ENCODE peak calls at places on chromosomes 11 and 22, in eight cellular contexts. B, Z, F, G, M, A, T and O are unnamed samples.

GRCh38 chr11:60570970-60571369 is 55.8 kb downstream of the MS4A13 start:
- DNase-seq in T (no peak), M (no peak), B (no peak), A (no peak), F (no peak), Z (no peak), G (no peak), O (peak; percentile 35)

GRCh38 chr11:85798361-85798760 is 12.6 kb downstream of the SYTL2 start:
- DNase-seq in M (no peak), G (no peak), B (no peak), T (no peak), F (no peak), A (no peak), Z (no peak), O (no peak)

GRCh38 chr22:36413022-36413770 is 25.4 kb upstream of the MYH9 start:
- DNase-seq in M (peak; percentile 48), G (no peak), F (no peak), Z (peak; percentile 59), B (no peak), A (no peak), T (no peak), O (no peak)

GRCh38 chr11:33742249-33742851 is 6.1 kb upstream of the CD59 start:
- DNase-seq in B (no peak), T (no peak), M (no peak), F (no peak), Z (peak; percentile 37), G (no peak), A (no peak), O (peak; percentile 42)

GRCh38 chr11:16745950-16746349 is 7.5 kb downstream of the C11orf58 start:
- DNase-seq in M (no peak), Z (no peak), T (no peak), F (no peak), B (no peak), A (no peak), G (no peak), O (no peak)

GRCh38 chr22:37639771-37640590 is 512 bp downstream of the SH3BP1 start:
- DNase-seq in Z (no peak), M (no peak), F (no peak), B (peak; percentile 50), T (no peak), G (no peak), A (no peak), O (peak; percentile 38)

GRCh38 chr11:35526370-35526792 is 965 bp upstream of the PAMR1 start:
- DNase-seq in G (no peak), M (no peak), T (no peak), A (no peak), F (no peak), Z (no peak), B (peak; percentile 39), O (no peak)

GRCh38 chr11:30914143-30914762 is 328.1 kb upstream of the MPPED2 start:
- DNase-seq in M (peak; percentile 85), T (peak; percentile 49), B (peak; percentile 88), A (peak; percentile 56), F (peak; percentile 48), Z (peak; percentile 43), G (peak; percentile 14), O (peak; percentile 48)

GRCh38 chr11:25515576-25515975 is 816.4 kb upstream of the ANO3 start:
- DNase-seq in T (no peak), M (no peak), B (no peak), A (no peak), G (no peak), F (no peak), Z (no peak), O (no peak)
- TF ChIP-seq CTCF in T (no peak), M (no peak), B (no peak), A (no peak), G (no peak), F (no peak), Z (no peak), O (no peak)

GRCh38 chr22:24883426-24883825 is 63.1 kb downstream of the LHFPL7 start:
- DNase-seq in M (no peak), Z (no peak), F (no peak), T (no peak), B (no peak), A (no peak), G (no peak), O (no peak)

GRCh38 chr22:24887260-24887659 is 59.2 kb downstream of the LHFPL7 start:
- DNase-seq in G (no peak), M (no peak), T (no peak), Z (no peak), A (no peak), B (no peak), F (no peak), O (no peak)
- TF ChIP-seq CTCF in G (no peak), M (no peak), T (no peak), Z (no peak), A (no peak), B (no peak), F (no peak), O (no peak)

GRCh38 chr11:70420496-70420895 is 22.2 kb downstream of the CTTN start:
- DNase-seq in G (no peak), B (no peak), T (no peak), M (no peak), A (no peak), Z (no peak), F (no peak), O (no peak)

GRCh38 chr11:70419307-70420007 is 21.1 kb downstream of the CTTN start:
- DNase-seq in T (no peak), M (no peak), B (no peak), G (no peak), A (no peak), F (no peak), Z (no peak), O (no peak)

GRCh38 chr11:70420008-70420464 is 21.7 kb downstream of the CTTN start:
- DNase-seq in T (no peak), G (no peak), Z (no peak), M (no peak), B (no peak), A (no peak), F (no peak), O (no peak)

GRCh38 chr11:70422692-70423522 is 24.6 kb downstream of the CTTN start:
- DNase-seq in F (no peak), M (no peak), B (no peak), Z (no peak), A (no peak), G (no peak), T (no peak), O (no peak)

GRCh38 chr11:70421123-70421522 is 22.8 kb downstream of the CTTN start:
- DNase-seq in A (no peak), T (no peak), B (no peak), M (no peak), F (no peak), G (no peak), Z (no peak), O (no peak)
- TF ChIP-seq CTCF in A (no peak), T (no peak), B (no peak), M (no peak), F (no peak), G (no peak), Z (no peak), O (no peak)

GRCh38 chr11:110434952-110435779 is 5.4 kb downstream of the FDX1 start:
- DNase-seq in Z (peak; percentile 58), B (no peak), A (no peak), T (no peak), G (no peak), M (no peak), F (peak; percentile 56), O (peak; percentile 44)
- TF ChIP-seq CTCF in Z (peak; percentile 37), B (peak; percentile 34), A (no peak), T (peak; percentile 63), G (peak; percentile 49), M (peak; percentile 12), F (peak; percentile 43), O (peak; percentile 46)

GRCh38 chr22:22002526-22003055 is 20.0 kb upstream of the TOP3B start:
- DNase-seq in A (no peak), F (no peak), T (no peak), M (no peak), B (no peak), Z (no peak), G (no peak), O (no peak)

GRCh38 chr22:22006596-22006990 is 24.0 kb upstream of the TOP3B start:
- DNase-seq in M (no peak), B (no peak), T (no peak), A (no peak), F (no peak), G (no peak), Z (no peak), O (no peak)

GRCh38 chr22:22009661-22010060 is 27.1 kb upstream of the TOP3B start:
- DNase-seq in M (no peak), Z (no peak), G (no peak), A (no peak), F (no peak), T (peak; percentile 67), B (no peak), O (no peak)

GRCh38 chr22:22003233-22003632 is 20.6 kb upstream of the TOP3B start:
- DNase-seq in T (no peak), M (no peak), Z (no peak), F (no peak), A (no peak), G (no peak), B (no peak), O (no peak)

DNA sequence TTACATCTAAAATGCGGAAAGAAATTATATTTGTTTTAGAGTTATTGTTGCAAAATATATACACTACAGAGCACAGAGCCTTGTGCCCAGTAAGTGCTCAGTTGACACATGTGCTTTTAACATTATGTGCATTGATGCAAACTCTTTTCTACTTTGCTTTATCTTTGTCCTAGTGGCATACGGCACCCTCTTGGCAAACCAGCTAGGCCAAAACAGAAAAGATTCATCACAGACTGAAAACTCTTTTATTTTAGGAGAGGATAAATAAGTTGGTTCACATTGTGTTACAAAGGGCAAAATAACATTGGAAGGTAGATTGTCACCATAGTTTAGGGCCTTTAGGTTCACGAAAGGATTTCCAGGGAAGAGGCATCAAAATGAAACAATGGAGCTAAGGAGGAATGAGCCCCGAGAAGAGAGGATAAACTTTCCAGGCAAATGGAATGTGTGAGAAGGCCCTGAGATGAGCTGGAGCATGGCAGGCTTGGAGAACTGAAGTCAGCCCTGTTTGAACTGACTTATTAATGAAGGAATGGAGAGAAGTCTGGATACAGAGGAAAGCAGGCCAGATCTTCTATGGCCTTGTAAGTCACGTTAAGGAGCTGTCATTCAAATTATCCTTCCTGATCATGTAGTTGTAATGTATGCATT is 23.5 kb upstream of the TOP3B start:
- DNase-seq in T (no peak), M (no peak), Z (no peak), F (no peak), B (no peak), A (no peak), G (no peak), O (no peak)
- TF ChIP-seq CTCF in T (no peak), M (no peak), Z (no peak), F (no peak), B (no peak), A (no peak), G (no peak), O (no peak)